ENCODE peak calls at places on chromosome 22, in six cellular contexts. E is tibial artery, H is transverse colon, T is B cell, C is cardiac muscle cell, Y is fibroblast of villous mesenchyme. X is an unnamed sample.

GRCh38 chr22:49756201-49756600 is 71.5 kb downstream of the BRD1 start:
- DNase-seq in E (peak; percentile 40), H (no peak), T (no peak), C (no peak), Y (no peak), X (no peak)

GRCh38 chr22:49324527-49325491 is 502.9 kb downstream of the BRD1 start:
- DNase-seq in E (no peak), H (no peak), T (no peak), C (no peak), Y (no peak), X (no peak)

GRCh38 chr22:49328630-49329405 is 498.9 kb downstream of the BRD1 start:
- DNase-seq in E (no peak), H (no peak), T (no peak), C (no peak), Y (no peak), X (no peak)

GRCh38 chr22:47793304-47794101 is 1031.1 kb downstream of the TBC1D22A start:
- DNase-seq in E (no peak), H (no peak), T (no peak), C (no peak), Y (no peak), X (no peak)

GRCh38 chr22:29617922-29618629 is 14.6 kb downstream of the NF2 start:
- DNase-seq in E (no peak), H (no peak), T (no peak), C (peak; percentile 19), Y (peak; percentile 67), X (no peak)

GRCh38 chr22:41561788-41562187 is 978 bp downstream of the CSDC2 start:
- DNase-seq in E (peak; percentile 72), H (no peak), T (no peak), C (no peak), Y (no peak), X (no peak)

GRCh38 chr22:27183474-27183873 is 526.1 kb downstream of the MIAT start:
- DNase-seq in E (peak; percentile 32), H (no peak), T (no peak), C (no peak), Y (no peak), X (no peak)

GRCh38 chr22:30606455-30607299 is at the start of gene TCN2:
- DNase-seq in E (peak; percentile 83), H (peak; percentile 86), T (no peak), C (peak; percentile 83), Y (peak; percentile 86), X (peak; percentile 20)

DNA sequence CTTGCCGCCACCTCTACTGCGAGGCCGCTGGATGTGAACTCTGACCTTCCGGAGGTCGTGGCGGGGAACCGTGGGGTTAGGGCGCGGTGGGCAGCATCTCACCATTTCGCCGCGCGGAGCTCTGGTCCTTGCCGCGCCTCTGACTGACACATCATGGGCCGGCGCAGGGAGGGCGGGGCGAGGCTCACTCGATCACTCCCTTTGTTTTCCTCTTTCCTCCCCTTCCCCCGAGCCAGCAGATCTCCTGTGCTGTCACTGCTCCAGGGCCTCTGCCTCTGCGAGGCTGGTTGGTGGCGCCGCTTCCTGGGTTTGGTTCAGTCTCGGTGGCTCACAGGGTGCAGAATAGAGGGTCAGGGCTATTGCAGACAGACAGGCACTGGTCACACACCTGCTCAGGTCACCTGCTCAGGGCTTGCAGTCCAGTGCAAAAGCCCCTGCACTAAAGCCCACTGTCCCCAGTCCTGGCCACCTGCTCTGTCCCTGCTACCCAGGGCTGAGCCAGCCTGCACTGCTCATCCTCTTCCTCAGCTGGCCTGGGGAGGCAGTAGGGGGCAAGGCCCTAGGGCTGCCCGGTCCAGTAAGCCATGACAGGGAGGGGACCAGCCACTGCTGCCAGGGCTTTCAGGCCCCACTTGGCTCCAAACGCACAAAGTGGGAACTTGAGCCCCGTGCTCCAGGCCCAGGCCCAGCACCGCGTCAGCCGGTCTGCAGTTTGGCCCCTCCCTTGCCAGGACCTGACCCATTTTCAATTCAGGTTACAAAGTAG is 36.2 kb downstream of the PISD start:
- DNase-seq in E (peak; percentile 68), H (peak; percentile 33), T (no peak), C (peak; percentile 45), Y (peak; percentile 52), X (no peak)
- TF ChIP-seq CTCF in E (no peak), H (no peak), T (no peak), C (no peak), Y (no peak), X (no peak)

DNA sequence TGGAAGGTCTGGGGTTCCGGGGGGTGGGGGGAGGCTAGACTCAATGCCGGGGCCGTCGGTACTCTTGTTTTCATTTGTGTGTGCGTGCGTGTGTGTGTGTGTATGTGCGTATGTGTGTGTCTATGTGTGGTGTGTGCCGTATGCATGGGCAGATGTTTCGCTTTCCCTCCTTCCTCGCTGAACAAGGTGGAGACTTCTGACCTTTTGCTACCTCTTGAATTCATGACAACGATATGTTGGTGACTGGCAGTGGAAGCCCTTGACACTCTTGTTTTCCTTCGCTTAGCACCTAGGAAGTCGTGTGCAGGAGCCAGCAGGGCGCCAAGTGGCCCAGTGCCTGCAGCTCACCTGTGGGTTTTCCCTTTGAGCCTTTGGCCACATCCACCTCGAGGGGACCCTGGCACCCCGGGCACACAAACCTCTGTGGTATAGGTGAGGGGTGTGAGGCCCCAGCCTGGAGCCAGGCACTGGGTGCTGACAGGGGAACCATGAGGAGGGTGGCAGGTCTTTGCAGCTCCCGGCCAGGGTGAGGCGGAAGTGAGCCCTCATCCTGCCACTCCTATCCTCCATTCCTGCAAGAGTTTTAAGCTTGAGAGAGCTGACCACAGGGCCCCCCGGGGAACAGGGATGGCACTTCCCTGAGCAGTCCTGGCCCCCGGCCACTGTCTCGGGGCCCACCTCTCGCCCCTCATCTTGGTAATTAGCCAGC is 19.3 kb upstream of the TMEM191C start:
- DNase-seq in E (peak; percentile 61), H (no peak), T (no peak), C (no peak), Y (no peak), X (no peak)
- TF ChIP-seq CTCF in E (no peak), H (no peak), T (no peak), C (no peak), Y (no peak), X (no peak)

GRCh38 chr22:22870577-22871398 is 16.8 kb upstream of the IGLL5 start:
- DNase-seq in E (no peak), H (no peak), T (no peak), C (no peak), Y (no peak), X (no peak)
- TF ChIP-seq CTCF in E (no peak), H (no peak), T (peak; percentile 44), C (no peak), Y (peak; percentile 11), X (no peak)

GRCh38 chr22:46738642-46738960 is 549 bp upstream of the CERK start:
- DNase-seq in E (no peak), H (no peak), T (no peak), C (no peak), Y (no peak), X (no peak)

GRCh38 chr22:46737105-46737975 is 712 bp downstream of the CERK start:
- DNase-seq in E (no peak), H (peak; percentile 59), T (peak; percentile 55), C (peak; percentile 66), Y (peak; percentile 55), X (no peak)

GRCh38 chr22:46737976-46738641 is at the start of gene CERK:
- DNase-seq in E (peak; percentile 89), H (peak; percentile 87), T (peak; percentile 64), C (peak; percentile 90), Y (peak; percentile 80), X (peak; percentile 62)

GRCh38 chr22:46740910-46741785 is 3.1 kb upstream of the CERK start:
- DNase-seq in E (no peak), H (no peak), T (no peak), C (no peak), Y (no peak), X (no peak)

GRCh38 chr22:46738961-46739870 is 1.2 kb upstream of the CERK start:
- DNase-seq in E (peak; percentile 77), H (peak; percentile 86), T (peak; percentile 73), C (no peak), Y (peak; percentile 54), X (peak; percentile 75)
- TF ChIP-seq CTCF in E (peak; percentile 13), H (no peak), T (peak; percentile 57), C (no peak), Y (no peak), X (peak; percentile 63)

GRCh38 chr22:19172213-19173046 is 6.1 kb downstream of the SLC25A1 start:
- DNase-seq in E (no peak), H (no peak), T (no peak), C (no peak), Y (no peak), X (no peak)
- TF ChIP-seq CTCF in E (no peak), H (no peak), T (no peak), C (no peak), Y (no peak), X (no peak)

DNA sequence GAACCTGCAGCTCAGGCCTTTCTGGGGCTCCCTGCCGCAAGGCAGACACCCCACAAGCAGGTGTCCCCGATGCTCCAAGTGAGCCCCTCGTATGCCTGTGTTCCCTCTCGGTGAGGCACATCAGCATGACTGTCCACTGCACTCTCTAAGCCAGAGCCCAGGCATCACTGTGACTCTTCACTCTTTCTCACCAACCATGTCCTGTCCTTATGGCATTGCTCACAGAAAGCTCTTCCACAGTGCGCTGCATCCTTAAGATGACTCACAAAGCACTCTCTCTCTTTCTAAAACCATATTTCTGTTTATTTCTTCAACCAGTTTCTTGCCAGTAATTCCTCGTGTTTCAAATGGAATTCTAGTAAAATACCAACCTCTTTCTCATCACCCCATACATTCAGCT is 18.1 kb downstream of the GAB4 start:
- DNase-seq in E (no peak), H (no peak), T (no peak), C (no peak), Y (no peak), X (no peak)
- TF ChIP-seq CTCF in E (no peak), H (no peak), T (no peak), C (no peak), Y (no peak), X (no peak)

DNA sequence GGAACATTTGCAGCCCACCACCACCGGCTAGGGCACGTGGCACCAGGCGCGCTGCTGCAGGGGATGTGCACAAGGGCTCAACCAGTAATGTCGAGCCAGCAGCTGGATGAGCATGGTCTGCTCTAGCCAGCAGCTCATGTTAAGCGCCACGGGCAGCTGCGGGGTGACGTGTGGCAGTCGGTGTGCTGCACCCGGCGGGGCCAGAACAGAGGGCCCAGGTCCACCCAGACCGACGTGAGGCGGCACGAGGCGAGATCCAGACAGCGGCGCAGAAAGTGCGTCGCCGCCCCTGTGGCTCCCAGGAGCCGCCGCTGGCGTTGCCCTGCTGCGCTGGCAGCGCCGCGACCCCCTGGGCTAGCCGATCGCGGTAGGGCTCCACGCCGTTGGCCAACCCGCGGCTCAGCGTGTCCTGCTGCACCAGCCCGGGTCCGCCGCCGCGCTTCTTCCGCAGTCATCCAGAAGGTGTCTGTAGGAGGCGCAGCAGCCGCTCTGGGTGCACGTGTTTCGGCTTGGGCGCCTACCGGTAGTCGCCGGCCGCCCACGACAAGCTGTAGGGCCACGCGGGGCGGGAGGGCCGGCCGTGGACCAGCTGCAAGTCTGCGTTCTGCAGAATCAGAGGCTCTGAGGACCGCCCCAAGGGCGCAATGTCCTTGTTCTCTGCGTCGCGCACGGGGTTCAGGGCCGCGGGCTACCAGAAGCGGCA is 4.6 kb upstream of the GALR3 start:
- DNase-seq in E (no peak), H (peak; percentile 77), T (peak; percentile 57), C (peak; percentile 73), Y (peak; percentile 59), X (peak; percentile 53)
- TF ChIP-seq CTCF in E (peak; percentile 21), H (peak; percentile 49), T (peak; percentile 57), C (peak; percentile 42), Y (peak; percentile 33), X (no peak)

DNA sequence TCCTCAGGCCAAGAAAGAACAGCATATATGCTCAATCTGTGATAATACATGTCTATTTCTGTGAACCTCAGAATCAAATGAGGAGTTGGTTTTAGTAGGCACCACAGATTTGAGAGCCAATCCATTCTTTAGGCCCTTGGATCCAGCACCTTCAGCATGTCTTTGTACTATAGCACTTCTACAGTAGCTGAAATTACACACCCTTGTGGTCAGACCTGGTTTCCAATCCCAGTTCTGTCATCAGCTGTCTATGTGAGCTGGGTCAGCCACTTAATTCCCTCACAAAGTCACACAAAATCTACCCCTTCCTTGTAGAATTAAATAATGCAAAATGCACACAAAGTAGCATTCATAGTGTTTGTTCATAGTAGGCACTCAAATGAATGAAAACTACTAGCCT is 381.3 kb upstream of the LARGE1 start:
- DNase-seq in E (no peak), H (no peak), T (no peak), C (peak; percentile 27), Y (no peak), X (no peak)
- TF ChIP-seq CTCF in E (no peak), H (no peak), T (no peak), C (no peak), Y (no peak), X (no peak)